ENCODE peak calls at places on chromosomes 12 and 14, in eight cellular contexts. G is activated naive CD4-positive, alpha-beta T cell treated with anti-CD3 and anti-CD28 coated beads, Interleukin-2, amount 50 U/mL, for 72 hours; H is left ventricle myocardium inferior; U is AG08396; I is HFF-Myc; Z is RWPE2; J is HTR-8/SVneo; N is RWPE1. M is an unnamed sample.

GRCh38 chr12:93634416-93634815 is 42.8 kb upstream of the CRADD start:
- DNase-seq in G (no peak), H (no peak), U (no peak), I (no peak), Z (no peak), J (no peak), N (no peak), M (no peak)

GRCh38 chr12:46164186-46164585 is 104.7 kb downstream of the SLC38A1 start:
- DNase-seq in G (no peak), H (no peak), U (no peak), I (no peak), Z (no peak), J (no peak), N (peak), M (no peak)

GRCh38 chr12:32455607-32456063 is 56.3 kb downstream of the FGD4 start:
- DNase-seq in G (peak), H (no peak), U (peak), I (peak), Z (no peak), J (peak), N (peak), M (peak)

GRCh38 chr12:5022465-5023061 is 21.1 kb upstream of the KCNA5 start:
- DNase-seq in G (peak), H (no peak), U (peak), I (no peak), Z (no peak), J (peak), N (peak), M (no peak)

GRCh38 chr12:32757159-32757556 is 1.5 kb upstream of the YARS2 start:
- DNase-seq in G (no peak), H (no peak), U (no peak), I (no peak), Z (no peak), J (no peak), N (no peak), M (no peak)

GRCh38 chr12:31343139-31343538 is 17.2 kb upstream of the SINHCAF start:
- DNase-seq in G (no peak), H (no peak), U (no peak), I (no peak), Z (no peak), J (no peak), N (no peak), M (no peak)

GRCh38 chr12:124954771-124955170 is 34.2 kb downstream of the DHX37 start:
- DNase-seq in G (no peak), H (no peak), U (peak), I (no peak), Z (no peak), J (no peak), N (no peak), M (no peak)

GRCh38 chr12:115075552-115076170 is 391.7 kb upstream of the TBX3 start:
- DNase-seq in G (no peak), H (no peak), U (no peak), I (no peak), Z (no peak), J (no peak), N (no peak), M (no peak)

GRCh38 chr12:132300789-132301722 is 28.3 kb downstream of the GALNT9 start:
- DNase-seq in G (no peak), H (no peak), U (no peak), I (no peak), Z (peak), J (no peak), N (no peak), M (no peak)

GRCh38 chr12:57127710-57128518 is at the start of gene LRP1:
- DNase-seq in G (peak), H (peak), U (peak), I (no peak), Z (peak), J (peak), N (peak), M (peak)

GRCh38 chr14:54837508-54838149 is 65.0 kb downstream of the GCH1 start:
- DNase-seq in G (no peak), H (no peak), U (no peak), I (no peak), Z (no peak), J (no peak), N (no peak), M (no peak)

GRCh38 chr12:44848771-44849085 is 27.4 kb downstream of the NELL2 start:
- DNase-seq in G (no peak), H (no peak), U (no peak), I (no peak), Z (no peak), J (no peak), N (no peak), M (no peak)

GRCh38 chr14:105838591-105839424 is 312.4 kb downstream of the TMEM121 start:
- DNase-seq in G (no peak), H (no peak), U (no peak), I (no peak), Z (peak), J (no peak), N (no peak), M (no peak)

GRCh38 chr12:28857327-28857726 is 291.8 kb upstream of the FAR2 start:
- DNase-seq in G (no peak), H (no peak), U (no peak), I (no peak), Z (no peak), J (no peak), N (no peak), M (no peak)

GRCh38 chr14:100818221-100818699 is 7.7 kb upstream of the MEG3 start:
- DNase-seq in G (no peak), H (no peak), U (no peak), I (no peak), Z (no peak), J (no peak), N (no peak), M (no peak)

GRCh38 chr14:25537846-25538455 is 488.0 kb upstream of the STXBP6 start:
- DNase-seq in G (peak), H (no peak), U (no peak), I (no peak), Z (no peak), J (peak), N (no peak), M (no peak)

GRCh38 chr12:55974308-55974724 is 438 bp downstream of the RAB5B start:
- DNase-seq in G (peak), H (no peak), U (peak), I (no peak), Z (no peak), J (peak), N (peak), M (peak)

GRCh38 chr14:32332415-32333116 is 3.5 kb downstream of the AKAP6 start:
- DNase-seq in G (peak), H (no peak), U (no peak), I (no peak), Z (no peak), J (no peak), N (no peak), M (no peak)

GRCh38 chr12:5138845-5139244 is 95.2 kb downstream of the KCNA5 start:
- DNase-seq in G (no peak), H (no peak), U (peak), I (no peak), Z (no peak), J (no peak), N (no peak), M (no peak)

GRCh38 chr14:101076451-101077220 is 173.1 kb upstream of the RTL1 start:
- DNase-seq in G (no peak), H (no peak), U (no peak), I (no peak), Z (peak), J (no peak), N (no peak), M (no peak)

GRCh38 chr12:125983784-125984510 is 918.7 kb downstream of the AACS start:
- DNase-seq in G (no peak), H (no peak), U (no peak), I (no peak), Z (peak), J (no peak), N (peak), M (peak)

GRCh38 chr12:124709722-124710656 is 142.6 kb upstream of the NCOR2 start:
- DNase-seq in G (no peak), H (no peak), U (peak), I (no peak), Z (no peak), J (peak), N (no peak), M (no peak)

GRCh38 chr12:98870521-98870920 is 225.4 kb downstream of the APAF1 start:
- DNase-seq in G (no peak), H (no peak), U (no peak), I (no peak), Z (no peak), J (no peak), N (no peak), M (no peak)

GRCh38 chr14:69093551-69094421 is 59.1 kb downstream of the DCAF5 start:
- DNase-seq in G (no peak), H (no peak), U (peak), I (no peak), Z (no peak), J (no peak), N (no peak), M (peak)

GRCh38 chr12:56684745-56685369 is 3.2 kb downstream of the PTGES3 start:
- DNase-seq in G (no peak), H (no peak), U (no peak), I (no peak), Z (no peak), J (no peak), N (no peak), M (no peak)

GRCh38 chr12:72511906-72512305 is 239.7 kb downstream of the TRHDE start:
- DNase-seq in G (no peak), H (no peak), U (peak), I (no peak), Z (no peak), J (no peak), N (no peak), M (no peak)

GRCh38 chr12:41264281-41264680 is 76.2 kb downstream of the PDZRN4 start:
- DNase-seq in G (no peak), H (no peak), U (no peak), I (no peak), Z (no peak), J (no peak), N (peak), M (no peak)

GRCh38 chr12:52037248-52037861 is 13.9 kb upstream of the NR4A1 start:
- DNase-seq in G (no peak), H (peak), U (peak), I (no peak), Z (no peak), J (no peak), N (no peak), M (no peak)

GRCh38 chr12:52364901-52365489 is 2.3 kb downstream of the KRT85 start:
- DNase-seq in G (no peak), H (no peak), U (no peak), I (no peak), Z (no peak), J (no peak), N (no peak), M (no peak)

GRCh38 chr12:96247567-96247962 is 53.4 kb downstream of the ELK3 start:
- DNase-seq in G (peak), H (no peak), U (no peak), I (no peak), Z (no peak), J (no peak), N (no peak), M (no peak)

GRCh38 chr12:30485230-30485890 is 210.3 kb downstream of the IPO8 start:
- DNase-seq in G (no peak), H (no peak), U (no peak), I (no peak), Z (no peak), J (no peak), N (no peak), M (no peak)

GRCh38 chr12:117680311-117680710 is 288.5 kb downstream of the KSR2 start:
- DNase-seq in G (no peak), H (no peak), U (no peak), I (no peak), Z (no peak), J (no peak), N (no peak), M (no peak)

GRCh38 chr12:107622005-107622404 is 63.6 kb upstream of the PWP1 start:
- DNase-seq in G (peak), H (no peak), U (no peak), I (no peak), Z (no peak), J (peak), N (no peak), M (no peak)

GRCh38 chr12:76312314-76312713 is 35.9 kb downstream of the BBS10 start:
- DNase-seq in G (no peak), H (no peak), U (no peak), I (no peak), Z (no peak), J (no peak), N (no peak), M (no peak)

GRCh38 chr12:111425655-111426054 is 19.9 kb downstream of the SH2B3 start:
- DNase-seq in G (no peak), H (no peak), U (no peak), I (no peak), Z (no peak), J (no peak), N (no peak), M (peak)

GRCh38 chr14:95497561-95498011 is 18.9 kb downstream of the SYNE3 start:
- DNase-seq in G (no peak), H (no peak), U (no peak), I (no peak), Z (no peak), J (no peak), N (no peak), M (no peak)

GRCh38 chr12:2113501-2113912 is 60.7 kb downstream of the CACNA1C start:
- DNase-seq in G (no peak), H (peak), U (no peak), I (no peak), Z (peak), J (no peak), N (no peak), M (no peak)

GRCh38 chr14:73833530-73834257 is 17.9 kb upstream of the PTGR2 start:
- DNase-seq in G (no peak), H (peak), U (no peak), I (no peak), Z (no peak), J (peak), N (no peak), M (peak)

GRCh38 chr12:47014474-47014873 is 64.9 kb upstream of the PCED1B start:
- DNase-seq in G (no peak), H (no peak), U (peak), I (peak), Z (no peak), J (peak), N (no peak), M (peak)

GRCh38 chr12:124470806-124471205 is 96.6 kb downstream of the NCOR2 start:
- DNase-seq in G (no peak), H (no peak), U (no peak), I (no peak), Z (no peak), J (no peak), N (no peak), M (no peak)